ENCODE peak calls at places on chromosomes 4 and X, in ten cellular contexts. J is renal cortical epithelial cell; G is endothelial cell; H is head of caudate nucleus; Y is GM13977; K is cortex of kidney; O is breast epithelium; L is naive thymus-derived CD8-positive, alpha-beta T cell; N is GDM1; D is kidney glomerular epithelial cell. R is an unnamed sample.

GRCh38 chrX:47751670-47752069 is 85.0 kb upstream of the ZNF81 start:
- DNase-seq in J (peak; percentile 37), G (peak; percentile 39), H (no peak), Y (no peak), K (no peak), O (no peak), L (no peak), N (no peak), D (no peak), R (no peak)

GRCh38 chr4:68123525-68123924 is 6.1 kb downstream of the TMPRSS11F start:
- DNase-seq in J (no peak), G (no peak), H (no peak), Y (no peak), K (no peak), O (no peak), L (no peak), N (no peak), D (no peak), R (no peak)

GRCh38 chr4:123564758-123565346 is 168.3 kb downstream of the SPRY1 start:
- DNase-seq in J (peak; percentile 76), G (peak; percentile 62), H (no peak), Y (peak; percentile 79), K (no peak), O (no peak), L (peak; percentile 45), N (peak; percentile 67), D (peak; percentile 60), R (no peak)

GRCh38 chr4:101065346-101065745 is 282.0 kb downstream of the PPP3CA start:
- DNase-seq in J (no peak), G (no peak), H (no peak), Y (no peak), K (no peak), O (no peak), L (no peak), N (no peak), D (no peak), R (no peak)

GRCh38 chr4:154018659-154019058 is 229.8 kb upstream of the SFRP2 start:
- DNase-seq in J (no peak), G (peak; percentile 26), H (no peak), Y (no peak), K (no peak), O (no peak), L (peak; percentile 16), N (no peak), D (no peak), R (no peak)

GRCh38 chr4:6410664-6411063 is 61.8 kb downstream of the PPP2R2C start:
- DNase-seq in J (no peak), G (no peak), H (no peak), Y (no peak), K (no peak), O (no peak), L (no peak), N (no peak), D (no peak), R (no peak)

GRCh38 chr4:153140294-153140693 is 63.9 kb upstream of the TRIM2 start:
- DNase-seq in J (no peak), G (no peak), H (no peak), Y (no peak), K (no peak), O (no peak), L (no peak), N (no peak), D (no peak), R (no peak)

GRCh38 chrX:55312655-55313054 is 47.9 kb upstream of the PAGE3 start:
- DNase-seq in J (no peak), G (no peak), H (no peak), Y (no peak), K (no peak), O (no peak), L (no peak), N (no peak), D (no peak), R (no peak)

GRCh38 chrX:44954562-44954961 is 81.6 kb downstream of the KDM6A start:
- DNase-seq in J (peak; percentile 37), G (no peak), H (no peak), Y (no peak), K (no peak), O (no peak), L (no peak), N (no peak), D (no peak), R (no peak)

GRCh38 chrX:109841257-109841656 is 108.2 kb upstream of the ACSL4 start:
- DNase-seq in J (no peak), G (no peak), H (no peak), Y (no peak), K (no peak), O (no peak), L (no peak), N (no peak), D (no peak), R (no peak)

GRCh38 chr4:82371398-82371972 is 2.3 kb downstream of the HNRNPD start:
- DNase-seq in J (no peak), G (no peak), H (no peak), Y (peak; percentile 29), K (no peak), O (no peak), L (no peak), N (no peak), D (peak; percentile 11), R (no peak)

GRCh38 chr4:3470244-3471097 is 7.4 kb downstream of the DOK7 start:
- DNase-seq in J (no peak), G (no peak), H (no peak), Y (no peak), K (no peak), O (no peak), L (no peak), N (no peak), D (no peak), R (no peak)

GRCh38 chr4:140739971-140740370 is 16.2 kb downstream of the TBC1D9 start:
- DNase-seq in J (peak; percentile 92), G (no peak), H (no peak), Y (no peak), K (no peak), O (no peak), L (no peak), N (no peak), D (peak; percentile 4), R (no peak)

GRCh38 chrX:38279188-38279587 is 48.1 kb downstream of the RPGR start:
- DNase-seq in J (peak; percentile 52), G (no peak), H (no peak), Y (no peak), K (no peak), O (no peak), L (no peak), N (no peak), D (no peak), R (no peak)

GRCh38 chr4:40046311-40046980 is 10.2 kb upstream of the N4BP2 start:
- DNase-seq in J (peak; percentile 76), G (no peak), H (no peak), Y (no peak), K (no peak), O (peak; percentile 46), L (no peak), N (no peak), D (peak; percentile 76), R (no peak)

GRCh38 chr4:141155586-141155985 is 22.3 kb upstream of the RNF150 start:
- DNase-seq in J (peak; percentile 72), G (no peak), H (no peak), Y (no peak), K (no peak), O (no peak), L (no peak), N (no peak), D (peak; percentile 22), R (no peak)

GRCh38 chrX:154308108-154308946 is 12.7 kb downstream of the TKTL1 start:
- DNase-seq in J (peak; percentile 15), G (peak; percentile 72), H (peak; percentile 77), Y (peak; percentile 59), K (no peak), O (peak; percentile 35), L (peak; percentile 72), N (peak; percentile 42), D (peak; percentile 2), R (no peak)

GRCh38 chr4:17476811-17477210 is 35.1 kb downstream of the QDPR start:
- DNase-seq in J (no peak), G (no peak), H (no peak), Y (no peak), K (no peak), O (no peak), L (no peak), N (no peak), D (no peak), R (no peak)

GRCh38 chr4:112031712-112032328 is 113.4 kb upstream of the FAM241A start:
- DNase-seq in J (peak; percentile 40), G (peak; percentile 38), H (no peak), Y (peak; percentile 39), K (no peak), O (no peak), L (no peak), N (no peak), D (peak; percentile 57), R (no peak)

GRCh38 chrX:37462346-37462745 is 109.1 kb upstream of the LANCL3 start:
- DNase-seq in J (no peak), G (no peak), H (no peak), Y (no peak), K (no peak), O (no peak), L (no peak), N (no peak), D (no peak), R (no peak)

GRCh38 chrX:108199691-108200090 is 108.1 kb downstream of the ATG4A start:
- DNase-seq in J (peak; percentile 59), G (peak; percentile 28), H (no peak), Y (no peak), K (no peak), O (no peak), L (no peak), N (no peak), D (peak; percentile 48), R (no peak)

GRCh38 chrX:15619053-15619772 is 18.5 kb upstream of the ACE2 start:
- DNase-seq in J (peak; percentile 91), G (no peak), H (no peak), Y (no peak), K (no peak), O (peak; percentile 45), L (no peak), N (no peak), D (peak; percentile 34), R (no peak)

GRCh38 chr4:40688446-40689095 is 58.9 kb upstream of the RBM47 start:
- DNase-seq in J (peak; percentile 20), G (no peak), H (no peak), Y (no peak), K (no peak), O (no peak), L (no peak), N (no peak), D (no peak), R (no peak)

GRCh38 chr4:26345541-26345940 is 24.7 kb downstream of the RBPJ start:
- DNase-seq in J (no peak), G (no peak), H (no peak), Y (no peak), K (no peak), O (no peak), L (no peak), N (no peak), D (no peak), R (no peak)